ENCODE peak calls at places on chromosomes 3 and 15, in six cellular contexts. U is HCT116, K is iPS DF 6.9, Y is AG04449, O is fibroblast of mammary gland, W is MM.1S. T is an unnamed sample.

GRCh38 chr3:160369784-160370183 is 29.2 kb downstream of the IFT80 start:
- DNase-seq in Y (no peak), U (no peak), O (no peak), K (no peak), W (peak; percentile 78), T (no peak)

GRCh38 chr3:183518446-183519185 is 36.9 kb downstream of the KLHL6 start:
- DNase-seq in U (no peak), O (no peak), W (peak; percentile 67), Y (no peak), K (no peak), T (no peak)

GRCh38 chr3:22175899-22176298 is 424.9 kb upstream of the ZNF385D start:
- DNase-seq in U (no peak), O (no peak), W (no peak), K (no peak), Y (no peak), T (no peak)

GRCh38 chr3:118144919-118145318 is 889.7 kb downstream of the IGSF11 start:
- DNase-seq in U (no peak), O (no peak), K (no peak), W (peak; percentile 93), Y (no peak), T (no peak)

GRCh38 chr3:44529927-44530326 is 25.1 kb upstream of the ZKSCAN7 start:
- DNase-seq in O (peak; percentile 25), U (peak; percentile 10), Y (no peak), K (no peak), W (peak; percentile 18), T (no peak)

GRCh38 chr3:135895734-135896121 is 69.8 kb upstream of the PPP2R3A start:
- DNase-seq in O (peak; percentile 82), U (no peak), K (no peak), Y (no peak), W (no peak), T (peak; percentile 82)

GRCh38 chr3:45816544-45816943 is 20.2 kb upstream of the SLC6A20 start:
- DNase-seq in W (no peak), K (no peak), U (no peak), O (peak; percentile 60), Y (no peak), T (no peak)

GRCh38 chr3:139559541-139559940 is 20.0 kb upstream of the RBP1 start:
- DNase-seq in U (no peak), K (no peak), W (no peak), Y (no peak), O (peak; percentile 9), T (no peak)

GRCh38 chr15:45417303-45417950 is 39.1 kb upstream of the GATM start:
- DNase-seq in O (no peak), K (no peak), Y (no peak), W (no peak), U (no peak), T (no peak)

DNA sequence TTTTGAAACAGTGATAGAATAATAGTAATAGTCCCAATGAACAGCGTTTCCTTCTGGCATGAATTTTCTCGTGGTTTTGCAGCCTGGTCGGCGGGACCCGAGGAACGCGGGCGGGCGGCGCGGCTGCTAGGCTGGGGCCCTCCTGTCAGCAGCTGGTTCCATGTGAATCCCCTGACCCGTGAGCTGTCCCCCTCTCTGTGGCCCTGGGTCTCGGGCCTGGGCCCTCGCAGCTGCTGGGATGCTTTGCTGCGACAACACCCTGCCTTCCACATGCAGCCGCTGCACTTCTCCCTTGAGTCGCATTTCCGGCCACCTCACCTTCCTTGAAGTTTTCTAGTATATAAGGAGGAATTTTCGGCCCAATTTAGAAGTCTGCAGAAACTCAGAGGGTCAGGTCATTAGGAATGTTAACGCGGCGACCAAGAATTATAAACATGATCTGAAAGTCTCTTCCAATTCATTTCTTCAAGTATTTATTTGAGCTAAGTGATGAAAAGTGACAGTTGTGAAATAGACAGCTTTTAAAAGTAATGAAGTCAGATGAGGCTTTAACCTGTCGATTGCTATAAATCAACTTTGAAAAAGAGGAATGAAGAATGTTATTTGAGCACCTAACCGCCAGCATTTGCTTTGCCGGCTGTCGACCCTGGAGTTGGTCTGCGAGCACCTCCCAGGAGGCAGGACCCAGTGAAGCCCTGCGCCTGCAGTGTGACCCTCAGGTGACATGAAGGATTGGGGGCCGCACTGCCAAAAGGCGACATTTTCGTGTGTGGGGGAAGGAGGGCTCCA is 27.7 kb downstream of the NR2F2 start:
- DNase-seq in O (no peak), W (no peak), Y (no peak), K (no peak), U (no peak), T (no peak)
- H3K4me3 ChIP-seq in O (no peak overlapping the region), W (peak overlapping the region; percentile 75), Y (peak overlapping the region; percentile 78), K (no peak overlapping the region), U (no peak overlapping the region), T (peak overlapping the region; percentile 74)

DNA sequence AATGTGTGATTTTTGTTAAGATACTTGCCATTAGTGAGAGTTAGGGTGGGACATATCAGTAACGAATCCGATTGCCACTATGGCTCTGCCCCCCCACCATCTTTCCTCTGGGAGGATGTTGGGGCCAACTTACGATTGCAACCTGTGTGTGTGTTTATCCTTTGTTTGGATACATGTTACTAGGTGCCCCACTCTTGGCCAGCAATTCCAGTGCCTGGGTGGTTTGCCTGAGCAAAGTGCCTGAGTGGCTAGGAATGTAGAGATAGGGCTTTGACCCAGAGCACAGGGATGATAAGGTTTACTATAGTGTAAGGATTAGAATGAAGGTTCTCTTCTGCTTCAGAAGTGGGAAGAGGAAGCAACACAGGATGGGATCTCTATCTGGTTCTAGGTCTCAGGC is 231.8 kb downstream of the TP63 start:
- DNase-seq in Y (no peak), K (no peak), O (no peak), W (no peak), U (no peak), T (no peak)
- H3K4me3 ChIP-seq in Y (no peak overlapping the region), K (no peak overlapping the region), O (no peak overlapping the region), W (no peak overlapping the region), U (no peak overlapping the region), T (no peak overlapping the region)

GRCh38 chr3:152280539-152280938 is 11.8 kb downstream of the MBNL1 start:
- DNase-seq in O (no peak), Y (no peak), U (no peak), K (no peak), W (no peak), T (no peak)
- H3K4me3 ChIP-seq in O (no peak overlapping the region), Y (no peak overlapping the region), U (no peak overlapping the region), K (no peak overlapping the region), W (peak overlapping the region; percentile 43), T (no peak overlapping the region)

DNA sequence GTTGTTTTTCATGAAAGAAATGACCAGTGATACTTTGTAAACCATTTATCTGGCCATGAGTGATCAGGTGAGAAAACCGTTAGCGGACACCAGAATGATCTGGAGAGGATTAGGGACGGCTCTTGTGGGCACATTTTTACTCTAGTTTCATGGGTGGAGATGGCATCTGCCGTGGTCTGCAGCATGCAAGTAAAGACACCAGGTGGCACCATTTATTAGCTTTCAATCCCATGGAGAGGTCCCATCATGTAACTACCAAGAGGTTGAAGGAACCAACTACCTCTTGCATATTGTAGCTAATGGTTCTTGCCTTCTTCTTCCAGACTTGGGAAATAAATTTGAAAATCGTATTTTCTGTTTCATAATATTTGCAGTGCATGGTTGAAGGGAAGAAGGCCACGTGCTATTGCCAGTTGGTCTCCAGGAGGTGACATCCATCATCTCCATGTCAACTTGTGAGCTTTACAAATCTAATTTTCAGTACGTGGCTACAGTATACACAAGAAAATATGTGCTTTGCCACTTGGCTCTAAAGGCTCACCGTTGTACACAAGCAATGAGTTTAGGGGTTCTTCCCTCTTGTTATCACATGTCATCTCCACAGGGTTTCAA is 1.5 kb upstream of the MAPKBP1 start:
- DNase-seq in Y (peak; percentile 38), W (peak; percentile 87), U (peak; percentile 49), K (no peak), O (peak; percentile 78), T (no peak)
- H3K4me3 ChIP-seq in Y (no peak overlapping the region), W (peak overlapping the region; percentile 82), U (no peak overlapping the region), K (no peak overlapping the region), O (no peak overlapping the region), T (no peak overlapping the region)

GRCh38 chr15:64285150-64285549 is 70.8 kb downstream of the CSNK1G1 start:
- DNase-seq in U (no peak), O (no peak), W (no peak), K (no peak), Y (no peak), T (no peak)

GRCh38 chr15:64284037-64284436 is 71.9 kb downstream of the CSNK1G1 start:
- DNase-seq in U (no peak), O (peak; percentile 75), K (no peak), W (no peak), Y (peak; percentile 7), T (peak; percentile 37)

GRCh38 chr15:64286473-64286872 is 69.5 kb downstream of the CSNK1G1 start:
- DNase-seq in K (no peak), Y (no peak), O (no peak), W (no peak), U (no peak), T (no peak)

GRCh38 chr15:64287953-64288352 is 68.0 kb downstream of the CSNK1G1 start:
- DNase-seq in W (no peak), U (no peak), K (no peak), O (no peak), Y (no peak), T (no peak)

DNA sequence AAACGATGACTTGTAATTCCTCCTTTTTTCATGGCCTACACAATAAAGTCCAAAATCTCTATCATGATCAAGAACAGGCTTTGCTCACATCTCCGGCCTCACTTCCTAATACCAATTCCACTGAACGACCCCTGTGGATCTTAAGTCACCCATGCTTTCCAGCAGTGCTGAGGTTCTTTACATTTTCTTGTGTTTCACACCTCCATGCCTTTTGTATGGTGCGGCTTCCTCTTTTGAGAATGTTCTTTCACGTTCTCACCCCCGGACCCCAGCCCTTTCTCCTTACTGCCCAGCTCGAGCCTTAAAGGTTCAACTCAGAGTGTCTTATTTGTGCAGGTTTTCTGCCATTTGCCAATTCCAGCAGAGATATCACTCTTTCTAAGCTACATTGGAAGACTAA is 70.1 kb downstream of the CSNK1G1 start:
- DNase-seq in O (no peak), U (no peak), K (no peak), W (no peak), Y (no peak), T (no peak)
- H3K4me3 ChIP-seq in O (no peak overlapping the region), U (no peak overlapping the region), K (no peak overlapping the region), W (no peak overlapping the region), Y (no peak overlapping the region), T (no peak overlapping the region)

GRCh38 chr3:113255854-113256615 is 44.7 kb downstream of the BOC start:
- DNase-seq in U (no peak), K (no peak), Y (no peak), W (no peak), O (no peak), T (no peak)
- H3K4me3 ChIP-seq in U (no peak overlapping the region), K (no peak overlapping the region), Y (no peak overlapping the region), W (no peak overlapping the region), O (no peak overlapping the region), T (no peak overlapping the region)

DNA sequence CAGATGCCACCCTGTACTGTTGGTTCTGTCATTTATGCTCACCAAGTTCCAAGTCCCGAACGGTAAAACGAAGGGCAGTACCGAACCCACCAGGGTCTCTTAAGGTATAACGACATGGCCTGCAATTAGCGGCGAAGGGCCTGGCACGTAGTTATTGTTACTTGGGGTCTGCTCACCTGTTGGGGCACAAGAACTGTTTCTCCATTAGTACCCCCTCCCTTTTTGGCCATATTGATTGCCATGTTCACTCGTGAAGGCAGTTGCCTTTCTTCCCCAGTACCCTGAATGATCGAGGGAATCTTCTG is 435 bp downstream of the IL17RB start:
- DNase-seq in U (no peak), K (no peak), W (no peak), Y (no peak), O (no peak), T (no peak)
- H3K4me3 ChIP-seq in U (peak overlapping the region; percentile 72), K (peak overlapping the region; percentile 67), W (peak overlapping the region; percentile 81), Y (no peak overlapping the region), O (no peak overlapping the region), T (peak overlapping the region; percentile 68)